ENCODE peak calls at places on chromosome 18, in ten cellular contexts. J is cardiac muscle cell, Q is pancreas, U is Peyer's patch, E is tibial artery, C is upper lobe of right lung, P is small intestine, O is neuronal stem cell, L is hepatocyte, N is fibroblast of lung. Y is an unnamed sample.

GRCh38 chr18:62825382-62825781 is 110.0 kb downstream of the PHLPP1 start:
- DNase-seq in C (no peak), O (no peak), J (no peak), U (no peak), E (no peak), L (no peak), N (no peak), P (peak; percentile 21), Q (no peak), Y (no peak)

GRCh38 chr18:25322806-25323205 is 29.2 kb downstream of the ZNF521 start:
- DNase-seq in E (no peak), L (no peak), J (no peak), Q (no peak), U (no peak), O (no peak), P (no peak), N (peak; percentile 7), C (no peak), Y (no peak)

GRCh38 chr18:21361297-21361880 is 119.4 kb downstream of the GREB1L start:
- DNase-seq in L (no peak), E (no peak), U (no peak), C (no peak), Q (no peak), J (no peak), N (no peak), P (no peak), O (no peak), Y (no peak)

GRCh38 chr18:4017479-4017878 is 437.6 kb downstream of the DLGAP1 start:
- DNase-seq in P (peak; percentile 29), E (no peak), L (peak; percentile 45), C (no peak), N (no peak), J (no peak), U (no peak), Q (no peak), O (no peak), Y (no peak)

GRCh38 chr18:43396266-43396665 is 119.0 kb upstream of the SYT4 start:
- DNase-seq in C (no peak), L (peak; percentile 39), O (peak; percentile 20), N (peak; percentile 9), U (no peak), P (no peak), E (no peak), J (peak; percentile 40), Q (no peak), Y (no peak)

GRCh38 chr18:26543368-26543767 is 5.0 kb downstream of the KCTD1 start:
- DNase-seq in E (no peak), U (no peak), L (peak; percentile 40), N (no peak), J (no peak), O (no peak), P (peak; percentile 48), Q (peak; percentile 36), C (no peak), Y (no peak)

GRCh38 chr18:741931-742512 is 29.6 kb upstream of the ENOSF1 start:
- DNase-seq in P (peak; percentile 45), C (no peak), U (no peak), L (peak; percentile 16), E (no peak), N (peak; percentile 47), O (no peak), Q (no peak), J (peak; percentile 69), Y (no peak)

GRCh38 chr18:23493654-23494053 is 9.7 kb upstream of the RMC1 start:
- DNase-seq in J (no peak), C (no peak), O (no peak), Q (no peak), N (no peak), P (no peak), E (no peak), U (no peak), L (no peak), Y (no peak)

GRCh38 chr18:43887491-43887890 is 610.2 kb upstream of the SYT4 start:
- DNase-seq in O (no peak), P (no peak), C (no peak), E (no peak), L (no peak), Q (no peak), N (no peak), J (no peak), U (no peak), Y (no peak)

GRCh38 chr18:49612515-49613033 is 50.7 kb downstream of the LIPG start:
- DNase-seq in C (no peak), Q (no peak), O (no peak), N (no peak), E (no peak), U (no peak), L (no peak), J (no peak), P (no peak), Y (no peak)

GRCh38 chr18:57803119-57803969 is at the start of gene ATP8B1:
- DNase-seq in J (peak; percentile 81), N (peak; percentile 79), Q (peak; percentile 98), L (peak; percentile 93), E (peak; percentile 67), C (peak; percentile 98), P (peak; percentile 97), O (peak; percentile 47), U (peak; percentile 93), Y (no peak)
- H3K4me3 ChIP-seq in J (peak within 1 kb of the TSS; percentile 53), N (peak within 1 kb of the TSS; percentile 99), Q (peak within 1 kb of the TSS; percentile 67), L (peak within 1 kb of the TSS; percentile 43), E (peak within 1 kb of the TSS; percentile 97), C (peak within 1 kb of the TSS; percentile 76), P (peak within 1 kb of the TSS; percentile 63), O (peak within 1 kb of the TSS; percentile 38), U (peak within 1 kb of the TSS; percentile 69), Y (peak within 1 kb of the TSS; percentile 86)

GRCh38 chr18:13604751-13605150 is 121.6 kb downstream of the FAM210A start:
- DNase-seq in C (no peak), U (no peak), N (no peak), J (no peak), L (no peak), Q (no peak), E (no peak), O (no peak), P (no peak), Y (no peak)

GRCh38 chr18:13605901-13606300 is 120.5 kb downstream of the FAM210A start:
- DNase-seq in L (no peak), P (no peak), C (no peak), N (no peak), Q (no peak), U (no peak), O (no peak), E (no peak), J (no peak), Y (no peak)

GRCh38 chr18:13603304-13604019 is 122.9 kb downstream of the FAM210A start:
- DNase-seq in Q (no peak), E (no peak), U (no peak), N (no peak), C (peak; percentile 53), O (no peak), J (no peak), P (no peak), L (no peak), Y (no peak)

GRCh38 chr18:13606589-13607254 is 119.6 kb downstream of the FAM210A start:
- DNase-seq in N (no peak), L (peak; percentile 45), U (no peak), Q (no peak), E (no peak), J (no peak), P (no peak), C (no peak), O (no peak), Y (no peak)

DNA sequence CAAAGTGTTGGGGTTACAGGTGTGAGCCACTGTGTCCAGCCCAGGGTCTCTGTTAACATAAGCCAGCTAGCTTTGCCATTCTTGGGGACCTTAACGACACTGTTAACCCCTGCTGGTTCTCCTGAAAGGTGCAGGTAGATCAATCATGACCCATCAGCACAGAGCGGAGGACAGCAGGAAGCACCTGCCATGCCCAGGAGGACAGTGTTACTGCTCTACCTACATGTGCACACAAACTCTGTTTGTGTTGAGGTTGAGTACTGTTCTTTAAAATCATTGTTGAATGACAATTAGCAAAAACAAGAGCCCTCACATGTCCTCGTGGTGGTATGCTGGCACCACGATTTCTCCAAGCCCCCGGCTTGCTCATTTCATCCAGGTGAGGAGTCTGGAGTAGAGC is 120.9 kb downstream of the FAM210A start:
- DNase-seq in J (no peak), C (no peak), U (no peak), E (no peak), Q (no peak), L (no peak), P (no peak), N (no peak), O (no peak), Y (no peak)
- H3K36me3 ChIP-seq in J (no peaks in the 10 kb centered on the region), C (no peaks in the 10 kb centered on the region), U (no peaks in the 10 kb centered on the region), E (no peaks in the 10 kb centered on the region), Q (no peaks in the 10 kb centered on the region), L (no peaks in the 10 kb centered on the region), P (no peaks in the 10 kb centered on the region), N (no peaks in the 10 kb centered on the region), O (no peaks in the 10 kb centered on the region), Y (no peaks in the 10 kb centered on the region)

GRCh38 chr18:45752681-45753080 is 28.7 kb downstream of the SLC14A1 start:
- DNase-seq in E (no peak), C (no peak), Q (no peak), N (no peak), L (no peak), O (no peak), P (no peak), J (no peak), U (no peak), Y (no peak)

GRCh38 chr18:45755936-45756335 is 32.0 kb downstream of the SLC14A1 start:
- DNase-seq in Q (peak; percentile 20), C (no peak), N (peak; percentile 89), P (peak; percentile 26), L (peak; percentile 35), O (no peak), U (no peak), J (peak; percentile 75), E (peak; percentile 74), Y (peak; percentile 81)

GRCh38 chr18:45753251-45753650 is 29.3 kb downstream of the SLC14A1 start:
- DNase-seq in O (no peak), E (no peak), L (no peak), J (peak; percentile 54), C (no peak), N (peak; percentile 34), Q (no peak), U (no peak), P (no peak), Y (no peak)

GRCh38 chr18:45760443-45761036 is 36.6 kb downstream of the SLC14A1 start:
- DNase-seq in E (no peak), O (no peak), C (no peak), N (no peak), Q (no peak), J (no peak), L (no peak), U (no peak), P (peak; percentile 46), Y (no peak)

GRCh38 chr18:45757005-45757404 is 33.0 kb downstream of the SLC14A1 start:
- DNase-seq in O (no peak), E (no peak), J (no peak), N (no peak), L (no peak), Q (no peak), C (no peak), P (no peak), U (no peak), Y (no peak)
- H3K4me1 ChIP-seq in O (no peaks in the 10 kb centered on the region), E (peaks cover 12% of the 10 kb centered on the region), J (peaks cover 14% of the 10 kb centered on the region), N (peaks cover 4% of the 10 kb centered on the region), L (no peaks in the 10 kb centered on the region), Q (no peaks in the 10 kb centered on the region), C (peaks cover 4% of the 10 kb centered on the region), P (no peaks in the 10 kb centered on the region), U (no peaks in the 10 kb centered on the region), Y (peaks cover 11% of the 10 kb centered on the region)

DNA sequence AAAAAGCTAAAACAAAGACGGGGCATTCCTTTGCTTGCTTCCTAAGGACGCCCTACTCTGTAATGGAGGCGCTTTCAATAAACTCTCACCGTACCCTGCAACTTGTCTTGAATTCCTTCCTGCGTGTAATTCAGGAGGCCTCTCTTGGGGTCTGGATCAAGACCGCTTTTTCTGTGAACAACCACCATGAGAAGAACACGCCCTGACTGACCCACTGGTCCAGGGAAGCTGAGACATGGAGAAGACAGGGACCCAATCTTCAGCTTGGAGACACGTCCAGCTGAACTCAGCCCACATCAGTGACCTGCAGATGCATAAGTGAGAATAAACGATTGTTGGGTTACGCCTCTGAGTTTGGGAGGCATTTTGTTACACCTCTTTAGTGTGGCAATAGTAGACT is 7.8 kb upstream of the NARS1 start:
- DNase-seq in Q (no peak), O (no peak), L (no peak), U (no peak), N (no peak), J (no peak), E (no peak), P (no peak), C (no peak), Y (no peak)
- H3K4me3 ChIP-seq in Q (no peak overlapping the region), O (peak overlapping the region; percentile 52), L (no peak overlapping the region), U (peak overlapping the region; percentile 68), N (no peak overlapping the region), J (no peak overlapping the region), E (peak overlapping the region; percentile 57), P (no peak overlapping the region), C (peak overlapping the region; percentile 67), Y (peak overlapping the region; percentile 93)